ENCODE peak calls at places on chromosome 13, in eight cellular contexts. One of them, this sample, is unnamed.

GRCh38 chr13:83065136-83065535 is 817.1 kb downstream of the SLITRK1 start:
- DNase-seq in transverse colon: peak
- DNase-seq in right lobe of liver: no peak
- DNase-seq in tibial nerve: peak
- DNase-seq in lower leg skin: peak
- DNase-seq in uterus: peak
- DNase-seq in GM12865: no peak
- DNase-seq in cardiac fibroblast: peak
- DNase-seq in this sample: peak

GRCh38 chr13:23356368-23356767 is 77.1 kb downstream of the SACS start:
- DNase-seq in uterus: no peak
- DNase-seq in lower leg skin: no peak
- DNase-seq in right lobe of liver: no peak
- DNase-seq in tibial nerve: no peak
- DNase-seq in GM12865: no peak
- DNase-seq in cardiac fibroblast: no peak
- DNase-seq in transverse colon: no peak
- DNase-seq in this sample: no peak

GRCh38 chr13:110116072-110116487 is 190.9 kb downstream of the COL4A1 start:
- DNase-seq in right lobe of liver: peak
- DNase-seq in uterus: peak
- DNase-seq in GM12865: peak
- DNase-seq in lower leg skin: peak
- DNase-seq in tibial nerve: peak
- DNase-seq in transverse colon: peak
- DNase-seq in cardiac fibroblast: peak
- DNase-seq in this sample: no peak

GRCh38 chr13:97234236-97234635 is 12.1 kb downstream of the MBNL2 start:
- DNase-seq in tibial nerve: no peak
- DNase-seq in transverse colon: peak
- DNase-seq in uterus: no peak
- DNase-seq in right lobe of liver: no peak
- DNase-seq in lower leg skin: no peak
- DNase-seq in cardiac fibroblast: no peak
- DNase-seq in GM12865: no peak
- DNase-seq in this sample: no peak

GRCh38 chr13:97414392-97414791 is 19.6 kb upstream of the RAP2A start:
- DNase-seq in cardiac fibroblast: no peak
- DNase-seq in right lobe of liver: no peak
- DNase-seq in tibial nerve: no peak
- DNase-seq in transverse colon: no peak
- DNase-seq in GM12865: no peak
- DNase-seq in lower leg skin: no peak
- DNase-seq in uterus: no peak
- DNase-seq in this sample: no peak

GRCh38 chr13:39417643-39418042 is 185.3 kb downstream of the LHFPL6 start:
- DNase-seq in uterus: no peak
- DNase-seq in right lobe of liver: no peak
- DNase-seq in GM12865: no peak
- DNase-seq in transverse colon: no peak
- DNase-seq in lower leg skin: no peak
- DNase-seq in tibial nerve: no peak
- DNase-seq in cardiac fibroblast: peak
- DNase-seq in this sample: peak

GRCh38 chr13:114143806-114144605 is 11.6 kb upstream of the RASA3 start:
- DNase-seq in transverse colon: peak
- DNase-seq in cardiac fibroblast: no peak
- DNase-seq in tibial nerve: no peak
- DNase-seq in GM12865: peak
- DNase-seq in lower leg skin: no peak
- DNase-seq in uterus: no peak
- DNase-seq in right lobe of liver: peak
- DNase-seq in this sample: no peak

GRCh38 chr13:36344886-36345437 is 1.2 kb downstream of the SPART start:
- DNase-seq in cardiac fibroblast: peak
- DNase-seq in right lobe of liver: no peak
- DNase-seq in transverse colon: no peak
- DNase-seq in uterus: no peak
- DNase-seq in lower leg skin: no peak
- DNase-seq in GM12865: peak
- DNase-seq in tibial nerve: no peak
- DNase-seq in this sample: peak

GRCh38 chr13:52862358-52863206 is 14.1 kb upstream of the PCDH8 start:
- DNase-seq in GM12865: peak
- DNase-seq in tibial nerve: no peak
- DNase-seq in uterus: no peak
- DNase-seq in right lobe of liver: no peak
- DNase-seq in lower leg skin: no peak
- DNase-seq in cardiac fibroblast: no peak
- DNase-seq in transverse colon: peak
- DNase-seq in this sample: peak

GRCh38 chr13:37473035-37473434 is 125.5 kb downstream of the POSTN start:
- DNase-seq in cardiac fibroblast: no peak
- DNase-seq in right lobe of liver: no peak
- DNase-seq in lower leg skin: no peak
- DNase-seq in GM12865: no peak
- DNase-seq in transverse colon: no peak
- DNase-seq in uterus: no peak
- DNase-seq in tibial nerve: no peak
- DNase-seq in this sample: no peak

GRCh38 chr13:29754486-29754806 is 96.0 kb downstream of the UBL3 start:
- DNase-seq in lower leg skin: no peak
- DNase-seq in tibial nerve: no peak
- DNase-seq in uterus: no peak
- DNase-seq in GM12865: no peak
- DNase-seq in cardiac fibroblast: peak
- DNase-seq in transverse colon: no peak
- DNase-seq in right lobe of liver: no peak
- DNase-seq in this sample: peak

GRCh38 chr13:44306401-44307192 is 67.0 kb upstream of the SERP2 start:
- DNase-seq in tibial nerve: peak
- DNase-seq in transverse colon: peak
- DNase-seq in GM12865: no peak
- DNase-seq in uterus: peak
- DNase-seq in cardiac fibroblast: peak
- DNase-seq in right lobe of liver: no peak
- DNase-seq in lower leg skin: no peak
- DNase-seq in this sample: peak

GRCh38 chr13:98174321-98174720 is 2.7 kb downstream of the RNF113B start:
- DNase-seq in right lobe of liver: no peak
- DNase-seq in cardiac fibroblast: peak
- DNase-seq in lower leg skin: no peak
- DNase-seq in GM12865: no peak
- DNase-seq in tibial nerve: no peak
- DNase-seq in transverse colon: no peak
- DNase-seq in uterus: no peak
- DNase-seq in this sample: no peak

GRCh38 chr13:110560606-110561334 is 752 bp downstream of the RAB20 start:
- DNase-seq in GM12865: no peak
- DNase-seq in tibial nerve: no peak
- DNase-seq in lower leg skin: no peak
- DNase-seq in cardiac fibroblast: peak
- DNase-seq in right lobe of liver: no peak
- DNase-seq in transverse colon: peak
- DNase-seq in uterus: no peak
- DNase-seq in this sample: peak

GRCh38 chr13:99967884-99968520 is 3.6 kb downstream of the ZIC5 start:
- DNase-seq in tibial nerve: no peak
- DNase-seq in GM12865: no peak
- DNase-seq in uterus: no peak
- DNase-seq in transverse colon: no peak
- DNase-seq in cardiac fibroblast: no peak
- DNase-seq in right lobe of liver: no peak
- DNase-seq in lower leg skin: no peak
- DNase-seq in this sample: no peak
- TF ChIP-seq CTCF in tibial nerve: no peak
- TF ChIP-seq CTCF in GM12865: no peak
- TF ChIP-seq CTCF in uterus: no peak
- TF ChIP-seq CTCF in transverse colon: no peak
- TF ChIP-seq CTCF in cardiac fibroblast: no peak
- TF ChIP-seq CTCF in right lobe of liver: no peak
- TF ChIP-seq CTCF in lower leg skin: no peak
- TF ChIP-seq CTCF in this sample: no peak

GRCh38 chr13:73228546-73228945 is 169.7 kb downstream of the KLF5 start:
- DNase-seq in right lobe of liver: no peak
- DNase-seq in GM12865: no peak
- DNase-seq in lower leg skin: no peak
- DNase-seq in uterus: no peak
- DNase-seq in cardiac fibroblast: peak
- DNase-seq in transverse colon: no peak
- DNase-seq in tibial nerve: no peak
- DNase-seq in this sample: peak
- TF ChIP-seq CTCF in right lobe of liver: peak
- TF ChIP-seq CTCF in GM12865: no peak
- TF ChIP-seq CTCF in lower leg skin: no peak
- TF ChIP-seq CTCF in uterus: no peak
- TF ChIP-seq CTCF in cardiac fibroblast: no peak
- TF ChIP-seq CTCF in transverse colon: peak
- TF ChIP-seq CTCF in tibial nerve: no peak
- TF ChIP-seq CTCF in this sample: peak

GRCh38 chr13:94550030-94550738 is 45.8 kb downstream of the TGDS start:
- DNase-seq in cardiac fibroblast: peak
- DNase-seq in tibial nerve: peak
- DNase-seq in transverse colon: no peak
- DNase-seq in uterus: no peak
- DNase-seq in lower leg skin: no peak
- DNase-seq in right lobe of liver: no peak
- DNase-seq in GM12865: no peak
- DNase-seq in this sample: no peak
- TF ChIP-seq CTCF in cardiac fibroblast: no peak
- TF ChIP-seq CTCF in tibial nerve: no peak
- TF ChIP-seq CTCF in transverse colon: no peak
- TF ChIP-seq CTCF in uterus: no peak
- TF ChIP-seq CTCF in lower leg skin: no peak
- TF ChIP-seq CTCF in right lobe of liver: no peak
- TF ChIP-seq CTCF in GM12865: no peak
- TF ChIP-seq CTCF in this sample: no peak

DNA sequence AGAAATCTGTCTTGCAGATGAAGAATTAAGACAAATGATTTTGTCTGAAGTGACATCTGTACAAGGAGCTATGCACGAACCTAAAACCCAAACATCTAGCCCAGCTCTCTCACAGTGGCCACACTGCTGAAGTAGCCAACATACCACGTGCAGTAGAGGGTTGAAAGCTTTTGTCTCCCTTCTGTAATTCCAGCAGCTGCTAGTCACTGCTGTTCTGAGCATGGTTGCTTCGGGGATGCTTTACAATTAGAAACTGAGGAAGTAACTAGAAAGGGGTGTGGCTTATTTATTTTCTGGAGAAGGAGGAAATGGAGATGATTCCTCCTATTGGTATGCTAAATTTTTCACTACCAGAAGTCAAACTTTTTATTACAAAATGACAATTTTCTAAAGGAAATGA is 192.9 kb upstream of the MIR17HG start:
- DNase-seq in right lobe of liver: no peak
- DNase-seq in GM12865: no peak
- DNase-seq in cardiac fibroblast: no peak
- DNase-seq in uterus: no peak
- DNase-seq in transverse colon: no peak
- DNase-seq in lower leg skin: no peak
- DNase-seq in tibial nerve: no peak
- DNase-seq in this sample: no peak
- TF ChIP-seq CTCF in right lobe of liver: no peak
- TF ChIP-seq CTCF in GM12865: no peak
- TF ChIP-seq CTCF in cardiac fibroblast: no peak
- TF ChIP-seq CTCF in uterus: no peak
- TF ChIP-seq CTCF in transverse colon: no peak
- TF ChIP-seq CTCF in lower leg skin: no peak
- TF ChIP-seq CTCF in tibial nerve: no peak
- TF ChIP-seq CTCF in this sample: no peak

GRCh38 chr13:75760182-75760981 is 124.3 kb downstream of the LMO7 start:
- DNase-seq in transverse colon: peak
- DNase-seq in tibial nerve: no peak
- DNase-seq in right lobe of liver: peak
- DNase-seq in lower leg skin: no peak
- DNase-seq in cardiac fibroblast: peak
- DNase-seq in GM12865: no peak
- DNase-seq in uterus: no peak
- DNase-seq in this sample: peak
- TF ChIP-seq CTCF in transverse colon: peak
- TF ChIP-seq CTCF in tibial nerve: no peak
- TF ChIP-seq CTCF in right lobe of liver: peak
- TF ChIP-seq CTCF in lower leg skin: no peak
- TF ChIP-seq CTCF in cardiac fibroblast: no peak
- TF ChIP-seq CTCF in GM12865: no peak
- TF ChIP-seq CTCF in uterus: no peak
- TF ChIP-seq CTCF in this sample: peak

GRCh38 chr13:74574964-74575728 is 440.9 kb upstream of the KLF12 start:
- DNase-seq in tibial nerve: no peak
- DNase-seq in uterus: no peak
- DNase-seq in transverse colon: no peak
- DNase-seq in lower leg skin: no peak
- DNase-seq in right lobe of liver: no peak
- DNase-seq in GM12865: no peak
- DNase-seq in cardiac fibroblast: no peak
- DNase-seq in this sample: no peak
- TF ChIP-seq CTCF in tibial nerve: no peak
- TF ChIP-seq CTCF in uterus: no peak
- TF ChIP-seq CTCF in transverse colon: no peak
- TF ChIP-seq CTCF in lower leg skin: no peak
- TF ChIP-seq CTCF in right lobe of liver: no peak
- TF ChIP-seq CTCF in GM12865: no peak
- TF ChIP-seq CTCF in cardiac fibroblast: peak
- TF ChIP-seq CTCF in this sample: no peak